ENCODE peak calls at places on chromosomes 13 and 19, in four cellular contexts. One of them, this sample, is unnamed.

GRCh38 chr19:11324748-11325389 is 14.6 kb downstream of the RAB3D start:
- DNase-seq in spleen: no peak
- DNase-seq in uterus: peak
- DNase-seq in breast epithelium: no peak
- DNase-seq in this sample: no peak

GRCh38 chr19:51508059-51508733 is 6.6 kb upstream of the SIGLEC12 start:
- DNase-seq in spleen: no peak
- DNase-seq in uterus: no peak
- DNase-seq in breast epithelium: no peak
- DNase-seq in this sample: no peak

GRCh38 chr19:54489341-54489740 is 13.3 kb upstream of the LAIR2 start:
- DNase-seq in spleen: no peak
- DNase-seq in breast epithelium: no peak
- DNase-seq in uterus: no peak
- DNase-seq in this sample: no peak

GRCh38 chr19:5238700-5239099 is 101.9 kb downstream of the PTPRS start:
- DNase-seq in uterus: no peak
- DNase-seq in breast epithelium: no peak
- DNase-seq in spleen: no peak
- DNase-seq in this sample: no peak

GRCh38 chr13:44816701-44817684 is 172.3 kb downstream of the NUFIP1 start:
- DNase-seq in uterus: no peak
- DNase-seq in breast epithelium: no peak
- DNase-seq in spleen: no peak
- DNase-seq in this sample: no peak

GRCh38 chr19:29528350-29528945 is 2.7 kb downstream of the VSTM2B start:
- DNase-seq in uterus: no peak
- DNase-seq in spleen: peak
- DNase-seq in breast epithelium: no peak
- DNase-seq in this sample: no peak

GRCh38 chr19:19447536-19448237 is 42.2 kb downstream of the GATAD2A start:
- DNase-seq in breast epithelium: no peak
- DNase-seq in spleen: no peak
- DNase-seq in uterus: no peak
- DNase-seq in this sample: no peak

GRCh38 chr13:98785968-98786367 is 33.5 kb upstream of the SLC15A1 start:
- DNase-seq in spleen: no peak
- DNase-seq in breast epithelium: no peak
- DNase-seq in uterus: no peak
- DNase-seq in this sample: no peak

GRCh38 chr19:29521291-29522075 is 4.3 kb upstream of the VSTM2B start:
- DNase-seq in spleen: peak
- DNase-seq in uterus: no peak
- DNase-seq in breast epithelium: no peak
- DNase-seq in this sample: no peak

GRCh38 chr13:39119422-39119821 is 81.2 kb downstream of the NHLRC3 start:
- DNase-seq in uterus: no peak
- DNase-seq in spleen: no peak
- DNase-seq in breast epithelium: no peak
- DNase-seq in this sample: no peak

GRCh38 chr19:17304386-17305047 is 1.2 kb upstream of the MRPL34 start:
- DNase-seq in uterus: peak
- DNase-seq in breast epithelium: no peak
- DNase-seq in spleen: no peak
- DNase-seq in this sample: no peak

GRCh38 chr19:17302391-17303166 is 646 bp downstream of the ABHD8 start:
- DNase-seq in breast epithelium: no peak
- DNase-seq in spleen: peak
- DNase-seq in uterus: peak
- DNase-seq in this sample: no peak

GRCh38 chr19:17303940-17304267 is 679 bp upstream of the ABHD8 start:
- DNase-seq in breast epithelium: no peak
- DNase-seq in spleen: peak
- DNase-seq in uterus: peak
- DNase-seq in this sample: no peak

GRCh38 chr19:17305211-17305516 is 508 bp upstream of the MRPL34 start:
- DNase-seq in breast epithelium: no peak
- DNase-seq in spleen: no peak
- DNase-seq in uterus: no peak
- DNase-seq in this sample: no peak

GRCh38 chr19:17303167-17303939 is at the start of gene ABHD8:
- DNase-seq in uterus: peak
- DNase-seq in spleen: peak
- DNase-seq in breast epithelium: peak
- DNase-seq in this sample: peak
- TF ChIP-seq POLR2A in uterus: peak
- TF ChIP-seq POLR2A in spleen: no peak
- TF ChIP-seq POLR2A in breast epithelium: peak
- TF ChIP-seq POLR2A in this sample: no peak

DNA sequence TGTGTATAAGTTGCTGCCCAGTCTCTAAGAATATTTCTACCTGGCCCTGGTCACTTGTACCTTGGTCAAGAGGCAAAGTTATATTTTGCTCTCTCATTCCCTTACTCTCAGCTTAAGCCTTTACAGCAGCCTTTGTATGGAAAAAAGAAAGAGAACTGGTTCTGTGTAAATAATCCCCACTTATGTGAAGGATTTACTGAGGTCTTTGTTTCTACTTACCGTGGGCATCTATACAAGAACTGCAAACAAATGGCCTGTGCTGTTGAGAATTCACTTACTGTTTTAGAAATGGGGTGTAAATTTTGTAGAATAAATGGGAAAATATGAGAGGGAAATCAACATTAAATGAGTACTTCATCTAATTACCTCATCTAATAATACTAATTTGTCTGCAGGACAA is 267.4 kb downstream of the PCDH20 start:
- DNase-seq in spleen: no peak
- DNase-seq in uterus: no peak
- DNase-seq in breast epithelium: no peak
- DNase-seq in this sample: no peak
- TF ChIP-seq CTCF in spleen: no peak
- TF ChIP-seq CTCF in uterus: no peak
- TF ChIP-seq CTCF in breast epithelium: no peak
- TF ChIP-seq CTCF in this sample: no peak

GRCh38 chr19:58518261-58519086 is 1.1 kb downstream of the ZBTB45 start:
- DNase-seq in spleen: no peak
- DNase-seq in uterus: no peak
- DNase-seq in breast epithelium: no peak
- DNase-seq in this sample: no peak
- TF ChIP-seq POLR2A in spleen: no peak
- TF ChIP-seq POLR2A in uterus: no peak
- TF ChIP-seq POLR2A in breast epithelium: no peak
- TF ChIP-seq POLR2A in this sample: no peak

GRCh38 chr19:48897181-48897580 is 1.4 kb downstream of the TULP2 start:
- DNase-seq in breast epithelium: no peak
- DNase-seq in uterus: no peak
- DNase-seq in spleen: no peak
- DNase-seq in this sample: no peak

GRCh38 chr19:48896191-48896720 is 2.3 kb downstream of the TULP2 start:
- DNase-seq in spleen: peak
- DNase-seq in uterus: peak
- DNase-seq in breast epithelium: no peak
- DNase-seq in this sample: peak

GRCh38 chr19:48895226-48895625 is 3.3 kb downstream of the TULP2 start:
- DNase-seq in breast epithelium: no peak
- DNase-seq in uterus: no peak
- DNase-seq in spleen: no peak
- DNase-seq in this sample: no peak

GRCh38 chr19:48900477-48901452 is 653 bp downstream of the NUCB1 start:
- DNase-seq in breast epithelium: no peak
- DNase-seq in uterus: no peak
- DNase-seq in spleen: peak
- DNase-seq in this sample: peak

DNA sequence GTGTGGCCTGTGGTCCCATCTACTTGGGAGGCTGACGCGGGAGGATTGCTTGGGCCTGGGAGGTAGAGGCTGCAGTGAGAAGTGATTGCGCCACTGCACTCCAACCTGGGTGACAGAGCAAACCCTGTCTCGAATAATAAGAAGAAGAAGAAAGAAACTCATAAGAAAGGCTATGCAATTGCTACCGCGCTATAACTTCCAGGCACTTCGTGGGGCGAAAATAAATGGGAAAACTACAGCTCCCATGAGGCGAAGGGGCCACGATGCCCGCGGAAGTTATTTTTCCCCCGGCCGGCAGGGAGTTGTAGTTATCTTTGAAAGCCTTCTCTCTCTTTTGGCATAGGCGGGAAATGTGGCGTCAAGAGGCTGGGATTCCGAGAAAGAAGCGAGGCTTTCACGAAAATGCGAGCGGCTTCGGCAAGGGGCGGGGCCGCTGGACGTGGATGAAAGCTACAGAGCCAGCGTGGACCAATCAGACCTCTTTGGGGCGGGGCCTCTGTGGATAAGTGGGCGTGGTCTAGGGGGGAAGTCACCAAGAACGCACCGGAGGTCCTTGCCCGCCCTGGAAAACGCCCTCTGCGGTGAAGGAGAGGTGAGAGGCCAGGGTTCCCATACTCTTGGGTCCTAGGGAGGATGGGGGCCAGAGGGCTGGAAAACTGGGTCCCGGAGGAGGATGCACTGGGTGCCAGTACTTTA is at the start of gene NUCB1:
- DNase-seq in uterus: peak
- DNase-seq in breast epithelium: peak
- DNase-seq in spleen: peak
- DNase-seq in this sample: peak
- TF ChIP-seq CTCF in uterus: peak
- TF ChIP-seq CTCF in breast epithelium: peak
- TF ChIP-seq CTCF in spleen: no peak
- TF ChIP-seq CTCF in this sample: no peak

DNA sequence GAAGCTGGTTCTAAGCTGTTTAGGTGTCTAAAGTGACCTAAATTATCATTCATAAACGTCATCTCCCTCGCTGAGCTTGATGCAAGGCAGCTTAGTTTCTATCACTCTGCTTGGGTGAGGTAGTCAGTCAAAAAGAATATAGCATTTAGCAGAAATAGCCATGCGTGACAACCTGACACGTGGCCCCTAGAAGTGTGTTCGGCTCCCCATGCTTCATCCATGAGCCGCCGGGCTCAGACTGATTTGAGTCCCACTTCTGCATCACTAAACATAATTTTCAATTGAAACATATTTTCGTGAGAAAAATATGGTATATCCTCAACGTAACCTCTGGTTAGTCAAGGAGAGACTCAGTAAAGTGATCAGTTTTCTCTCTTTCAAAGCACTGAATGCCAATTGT is 459.8 kb downstream of the IRS2 start:
- DNase-seq in spleen: no peak
- DNase-seq in breast epithelium: no peak
- DNase-seq in uterus: no peak
- DNase-seq in this sample: no peak
- TF ChIP-seq POLR2A in spleen: no peak
- TF ChIP-seq POLR2A in breast epithelium: no peak
- TF ChIP-seq POLR2A in uterus: no peak
- TF ChIP-seq POLR2A in this sample: no peak

This sample was measured in lower leg skin.